ENCODE peak calls at places on chromosomes 7 and 10, in seven cellular contexts. J is neural progenitor cell, K is pancreas, H is endothelial cell of umbilical vein, W is aorta, L is uterus, N is hepatocyte. T is an unnamed sample.

GRCh38 chr10:102118867-102119266 is 1.3 kb downstream of the LDB1 start:
- DNase-seq in L (peak; percentile 55), K (no peak), J (peak; percentile 62), H (peak; percentile 25), N (no peak), W (peak; percentile 64), T (peak; percentile 70)

GRCh38 chr10:112239347-112239746 is 43.9 kb upstream of the TECTB start:
- DNase-seq in K (no peak), J (no peak), N (no peak), L (no peak), H (no peak), W (no peak), T (no peak)

GRCh38 chr7:51267169-51267568 is 49.4 kb downstream of the COBL start:
- DNase-seq in J (no peak), H (no peak), L (no peak), K (no peak), N (no peak), W (no peak), T (no peak)

GRCh38 chr10:84076047-84076388 is 63.3 kb upstream of the GHITM start:
- DNase-seq in K (no peak), J (no peak), H (no peak), W (no peak), L (peak; percentile 44), N (peak; percentile 35), T (no peak)

GRCh38 chr10:31359979-31360378 is 41.0 kb downstream of the ZEB1 start:
- DNase-seq in L (no peak), N (peak; percentile 13), W (no peak), H (peak; percentile 43), K (no peak), J (no peak), T (no peak)

GRCh38 chr10:132867801-132868644 is 74.3 kb downstream of the CFAP46 start:
- DNase-seq in W (peak; percentile 42), N (no peak), K (no peak), J (no peak), L (no peak), H (no peak), T (no peak)

GRCh38 chr7:143148651-143149050 is 16.8 kb downstream of the PIP start:
- DNase-seq in J (no peak), K (no peak), H (no peak), L (no peak), N (no peak), W (no peak), T (no peak)

GRCh38 chr10:11882646-11883375 is 59.7 kb downstream of the PROSER2 start:
- DNase-seq in J (no peak), N (no peak), L (no peak), W (peak; percentile 32), K (no peak), H (no peak), T (no peak)

GRCh38 chr10:93815304-93816091 is 57.8 kb downstream of the LGI1 start:
- DNase-seq in H (no peak), N (peak; percentile 28), W (no peak), L (no peak), K (no peak), J (peak; percentile 74), T (no peak)

GRCh38 chr10:24277771-24278518 is 69.0 kb downstream of the KIAA1217 start:
- DNase-seq in N (peak; percentile 41), K (no peak), J (no peak), W (no peak), L (no peak), H (no peak), T (no peak)

GRCh38 chr7:118684796-118685195 is 460.3 kb downstream of the ANKRD7 start:
- DNase-seq in J (no peak), W (no peak), H (no peak), L (no peak), N (no peak), K (no peak), T (no peak)

GRCh38 chr10:26085549-26085948 is 131.0 kb upstream of the GAD2 start:
- DNase-seq in W (no peak), H (no peak), J (peak; percentile 29), N (no peak), L (no peak), K (no peak), T (no peak)

GRCh38 chr7:113730309-113730955 is 188.4 kb downstream of the PPP1R3A start:
- DNase-seq in H (peak; percentile 34), W (no peak), K (no peak), N (no peak), J (no peak), L (no peak), T (no peak)

GRCh38 chr7:73622909-73623797 is 1.2 kb downstream of the MLXIPL start:
- DNase-seq in L (peak; percentile 37), W (no peak), H (no peak), N (peak; percentile 57), K (peak; percentile 65), J (peak; percentile 38), T (peak; percentile 59)

GRCh38 chr7:75861636-75862035 is 17.2 kb upstream of the RHBDD2 start:
- DNase-seq in K (no peak), J (no peak), W (no peak), L (no peak), N (no peak), H (no peak), T (no peak)

GRCh38 chr10:6843477-6843876 is 263.4 kb upstream of the PRKCQ start:
- DNase-seq in H (no peak), K (no peak), J (no peak), L (no peak), N (no peak), W (no peak), T (no peak)

GRCh38 chr7:3922175-3922635 is 621.2 kb downstream of the SDK1 start:
- DNase-seq in N (peak; percentile 89), J (peak; percentile 43), L (no peak), W (peak; percentile 66), H (peak; percentile 78), K (peak; percentile 34), T (peak; percentile 27)

GRCh38 chr10:24446739-24447138 is 237.8 kb downstream of the KIAA1217 start:
- DNase-seq in L (no peak), J (no peak), H (no peak), N (no peak), W (no peak), K (no peak), T (no peak)

GRCh38 chr10:95860486-95861040 is 47.2 kb upstream of the CC2D2B start:
- DNase-seq in H (no peak), J (no peak), L (no peak), K (no peak), W (no peak), N (no peak), T (no peak)

GRCh38 chr10:6300106-6300783 is 97.5 kb downstream of the PFKFB3 start:
- DNase-seq in N (no peak), K (no peak), W (peak; percentile 59), J (no peak), H (no peak), L (no peak), T (no peak)

GRCh38 chr10:100338434-100339036 is 8.5 kb upstream of the SCD start:
- DNase-seq in J (peak; percentile 81), H (peak; percentile 63), K (peak; percentile 79), W (peak; percentile 82), N (peak; percentile 85), L (peak; percentile 75), T (peak; percentile 82)

GRCh38 chr7:106744507-106745180 is 83.7 kb upstream of the CCDC71L start:
- DNase-seq in H (no peak), J (peak; percentile 38), L (no peak), W (no peak), K (no peak), N (no peak), T (no peak)

GRCh38 chr7:38316733-38317360 is 43.4 kb upstream of the TARP start:
- DNase-seq in N (no peak), H (no peak), L (no peak), W (no peak), J (no peak), K (no peak), T (no peak)

GRCh38 chr7:113268757-113269156 is 150.4 kb upstream of the SMIM30 start:
- DNase-seq in L (no peak), N (no peak), J (no peak), W (no peak), H (no peak), K (no peak), T (no peak)

GRCh38 chr7:107972986-107973385 is 30.0 kb downstream of the LAMB1 start:
- DNase-seq in H (no peak), K (no peak), L (peak; percentile 63), N (no peak), J (no peak), W (no peak), T (no peak)
- H3K27ac ChIP-seq in H (no peak overlapping the region), K (no peak overlapping the region), L (peak overlapping the region; percentile 58), N (peak overlapping the region; percentile 70), J (no peak overlapping the region), W (peak overlapping the region; percentile 20), T (no peak overlapping the region)

DNA sequence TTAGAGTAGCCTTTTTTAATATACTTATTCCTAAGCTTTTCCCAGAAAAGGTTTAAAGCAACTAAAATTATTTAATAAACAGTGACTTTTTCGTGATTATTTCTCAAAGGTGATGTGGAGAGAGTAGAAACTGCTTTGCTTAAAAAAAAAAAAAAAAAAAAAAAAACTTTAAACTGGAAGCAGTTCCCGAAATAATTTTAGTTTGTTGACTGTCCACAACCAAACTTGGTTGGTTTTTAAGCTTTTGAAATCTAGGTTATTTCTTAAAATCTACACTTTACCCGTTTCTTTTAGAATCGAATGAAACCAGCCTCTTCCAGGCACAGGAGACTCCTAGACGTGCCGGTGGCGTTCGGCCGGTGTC is 7.2 kb downstream of the SKAP2 start:
- DNase-seq in H (no peak), N (no peak), L (no peak), K (no peak), J (no peak), W (no peak), T (no peak)
- H3K4me1 ChIP-seq in H (peaks cover 34% of the 10 kb centered on the region), N (peaks cover 3% of the 10 kb centered on the region), L (no peaks in the 10 kb centered on the region), K (no peaks in the 10 kb centered on the region), J (no peaks in the 10 kb centered on the region), W (no peaks in the 10 kb centered on the region), T (no peaks in the 10 kb centered on the region)

DNA sequence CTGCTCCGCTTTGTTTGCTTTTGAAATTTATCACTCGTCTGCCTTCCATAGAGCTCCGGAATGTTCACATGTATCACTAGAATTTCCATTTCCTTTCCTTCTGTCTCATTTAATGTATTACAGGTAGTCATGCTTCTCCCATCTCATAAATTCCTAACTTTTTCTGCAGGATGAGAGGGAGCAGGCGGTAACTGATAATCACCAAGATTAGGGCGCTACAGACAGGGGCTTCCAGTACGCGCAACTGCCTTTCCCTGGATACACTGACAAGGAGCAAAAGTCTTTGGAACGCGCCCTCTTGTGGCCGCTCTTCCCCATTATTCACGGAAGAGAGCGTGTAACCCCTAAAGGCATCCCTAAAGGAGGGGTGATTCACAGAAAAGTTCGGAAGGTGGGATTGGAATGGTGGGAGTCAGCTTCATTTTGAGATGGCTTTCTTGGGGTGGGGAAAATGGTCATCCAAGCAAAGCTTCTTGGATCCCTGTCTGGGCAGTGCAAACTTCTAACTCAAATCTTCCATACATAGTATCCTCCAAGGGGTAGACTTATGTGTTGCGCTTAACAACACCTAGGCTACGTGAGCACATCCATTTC is 6.5 kb downstream of the INHBA start:
- DNase-seq in N (peak; percentile 91), H (peak; percentile 94), J (peak; percentile 90), K (peak; percentile 63), W (peak; percentile 84), L (peak; percentile 83), T (peak; percentile 77)
- H3K27ac ChIP-seq in N (peak overlapping the region; percentile 81), H (peak overlapping the region; percentile 98), J (no peak overlapping the region), K (no peak overlapping the region), W (peak overlapping the region; percentile 95), L (peak overlapping the region; percentile 97), T (no peak overlapping the region)

DNA sequence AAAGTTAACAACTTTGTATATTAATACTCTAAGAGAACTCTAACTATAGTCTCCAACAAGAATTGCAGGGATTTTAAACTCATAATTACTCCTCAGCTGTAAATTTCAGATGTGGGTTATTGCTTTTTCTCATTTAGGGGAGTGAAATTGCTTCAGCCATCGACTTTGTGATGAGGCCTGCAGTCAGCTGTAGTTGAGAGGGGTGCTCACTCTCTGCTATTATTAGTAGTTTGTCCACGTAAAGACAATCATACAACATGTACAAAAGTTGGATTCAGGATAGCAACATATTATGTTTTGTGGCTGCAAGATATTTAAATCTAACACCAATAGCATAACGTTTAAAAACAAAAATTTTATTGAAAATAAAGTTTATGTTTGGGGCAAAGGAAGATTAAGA is 28.7 kb downstream of the HDAC9 start:
- DNase-seq in H (no peak), L (no peak), K (no peak), N (no peak), J (no peak), W (no peak), T (no peak)
- H3K4me1 ChIP-seq in H (peaks cover 6% of the 10 kb centered on the region), L (peaks cover 3% of the 10 kb centered on the region), K (no peaks in the 10 kb centered on the region), N (no peaks in the 10 kb centered on the region), J (peaks cover 16% of the 10 kb centered on the region), W (peaks cover 2% of the 10 kb centered on the region), T (no peaks in the 10 kb centered on the region)

T was measured in colonic mucosa.